ENCODE peak calls at places on chromosomes 12 and 14, in nine cellular contexts. One of them, this sample, is unnamed.

GRCh38 chr12:65799331-65799730 is 25.0 kb upstream of the HMGA2 start:
- DNase-seq in psoas muscle: no peak
- DNase-seq in hepatocyte: no peak
- DNase-seq in foreskin fibroblast: no peak
- DNase-seq in fibroblast of the aortic adventitia: no peak
- DNase-seq in cardiac muscle cell: no peak
- DNase-seq in heart right ventricle: no peak
- DNase-seq in mucosa of descending colon: no peak
- DNase-seq in CD8-positive, alpha-beta T cell: no peak
- DNase-seq in this sample: no peak

GRCh38 chr14:77903233-77903632 is 103.3 kb downstream of the ADCK1 start:
- DNase-seq in psoas muscle: no peak
- DNase-seq in hepatocyte: no peak
- DNase-seq in foreskin fibroblast: peak; percentile 35
- DNase-seq in fibroblast of the aortic adventitia: no peak
- DNase-seq in cardiac muscle cell: no peak
- DNase-seq in heart right ventricle: no peak
- DNase-seq in mucosa of descending colon: no peak
- DNase-seq in CD8-positive, alpha-beta T cell: no peak
- DNase-seq in this sample: peak; percentile 12

GRCh38 chr14:85187521-85187920 is 342.4 kb upstream of the FLRT2 start:
- DNase-seq in psoas muscle: no peak
- DNase-seq in hepatocyte: no peak
- DNase-seq in foreskin fibroblast: no peak
- DNase-seq in fibroblast of the aortic adventitia: no peak
- DNase-seq in cardiac muscle cell: no peak
- DNase-seq in heart right ventricle: no peak
- DNase-seq in mucosa of descending colon: no peak
- DNase-seq in CD8-positive, alpha-beta T cell: no peak
- DNase-seq in this sample: no peak

GRCh38 chr12:117674313-117674712 is 294.5 kb downstream of the KSR2 start:
- DNase-seq in psoas muscle: no peak
- DNase-seq in hepatocyte: no peak
- DNase-seq in foreskin fibroblast: no peak
- DNase-seq in fibroblast of the aortic adventitia: no peak
- DNase-seq in cardiac muscle cell: no peak
- DNase-seq in heart right ventricle: no peak
- DNase-seq in mucosa of descending colon: no peak
- DNase-seq in CD8-positive, alpha-beta T cell: no peak
- DNase-seq in this sample: no peak

GRCh38 chr14:94575730-94576585 is 5.3 kb upstream of the SERPINA5 start:
- DNase-seq in psoas muscle: no peak
- DNase-seq in hepatocyte: no peak
- DNase-seq in foreskin fibroblast: no peak
- DNase-seq in fibroblast of the aortic adventitia: peak; percentile 67
- DNase-seq in cardiac muscle cell: peak; percentile 77
- DNase-seq in heart right ventricle: no peak
- DNase-seq in mucosa of descending colon: no peak
- DNase-seq in CD8-positive, alpha-beta T cell: no peak
- DNase-seq in this sample: no peak

GRCh38 chr12:25361511-25361910 is 110.8 kb upstream of the KRAS start:
- DNase-seq in psoas muscle: no peak
- DNase-seq in hepatocyte: no peak
- DNase-seq in foreskin fibroblast: no peak
- DNase-seq in fibroblast of the aortic adventitia: no peak
- DNase-seq in cardiac muscle cell: no peak
- DNase-seq in heart right ventricle: no peak
- DNase-seq in mucosa of descending colon: no peak
- DNase-seq in CD8-positive, alpha-beta T cell: no peak
- DNase-seq in this sample: no peak

GRCh38 chr14:91153360-91153759 is 39.5 kb downstream of the DGLUCY start:
- DNase-seq in psoas muscle: no peak
- DNase-seq in hepatocyte: no peak
- DNase-seq in foreskin fibroblast: no peak
- DNase-seq in fibroblast of the aortic adventitia: no peak
- DNase-seq in cardiac muscle cell: no peak
- DNase-seq in heart right ventricle: no peak
- DNase-seq in mucosa of descending colon: peak; percentile 79
- DNase-seq in CD8-positive, alpha-beta T cell: no peak
- DNase-seq in this sample: no peak

GRCh38 chr12:112645586-112645985 is 146.0 kb upstream of the RPH3A start:
- DNase-seq in psoas muscle: no peak
- DNase-seq in hepatocyte: no peak
- DNase-seq in foreskin fibroblast: no peak
- DNase-seq in fibroblast of the aortic adventitia: no peak
- DNase-seq in cardiac muscle cell: no peak
- DNase-seq in heart right ventricle: no peak
- DNase-seq in mucosa of descending colon: no peak
- DNase-seq in CD8-positive, alpha-beta T cell: no peak
- DNase-seq in this sample: no peak

GRCh38 chr12:107530706-107531105 is 154.9 kb upstream of the PWP1 start:
- DNase-seq in psoas muscle: no peak
- DNase-seq in hepatocyte: no peak
- DNase-seq in foreskin fibroblast: no peak
- DNase-seq in fibroblast of the aortic adventitia: peak; percentile 85
- DNase-seq in cardiac muscle cell: no peak
- DNase-seq in heart right ventricle: no peak
- DNase-seq in mucosa of descending colon: no peak
- DNase-seq in CD8-positive, alpha-beta T cell: no peak
- DNase-seq in this sample: no peak

GRCh38 chr14:64059454-64060198 is 206.8 kb downstream of the SYNE2 start:
- DNase-seq in psoas muscle: no peak
- DNase-seq in hepatocyte: no peak
- DNase-seq in foreskin fibroblast: no peak
- DNase-seq in fibroblast of the aortic adventitia: no peak
- DNase-seq in cardiac muscle cell: no peak
- DNase-seq in heart right ventricle: no peak
- DNase-seq in mucosa of descending colon: no peak
- DNase-seq in CD8-positive, alpha-beta T cell: no peak
- DNase-seq in this sample: no peak

GRCh38 chr12:131089526-131090253 is 136.0 kb downstream of the ADGRD1 start:
- DNase-seq in psoas muscle: peak; percentile 7
- DNase-seq in hepatocyte: no peak
- DNase-seq in foreskin fibroblast: no peak
- DNase-seq in fibroblast of the aortic adventitia: no peak
- DNase-seq in cardiac muscle cell: no peak
- DNase-seq in heart right ventricle: peak; percentile 5
- DNase-seq in mucosa of descending colon: peak; percentile 17
- DNase-seq in CD8-positive, alpha-beta T cell: no peak
- DNase-seq in this sample: no peak

GRCh38 chr12:51683763-51684357 is 92.8 kb downstream of the SCN8A start:
- DNase-seq in psoas muscle: no peak
- DNase-seq in hepatocyte: no peak
- DNase-seq in foreskin fibroblast: peak; percentile 56
- DNase-seq in fibroblast of the aortic adventitia: peak; percentile 86
- DNase-seq in cardiac muscle cell: peak; percentile 75
- DNase-seq in heart right ventricle: no peak
- DNase-seq in mucosa of descending colon: no peak
- DNase-seq in CD8-positive, alpha-beta T cell: no peak
- DNase-seq in this sample: no peak

GRCh38 chr12:68630050-68630449 is 19.4 kb downstream of the RAP1B start:
- DNase-seq in psoas muscle: no peak
- DNase-seq in hepatocyte: no peak
- DNase-seq in foreskin fibroblast: no peak
- DNase-seq in fibroblast of the aortic adventitia: no peak
- DNase-seq in cardiac muscle cell: no peak
- DNase-seq in heart right ventricle: no peak
- DNase-seq in mucosa of descending colon: no peak
- DNase-seq in CD8-positive, alpha-beta T cell: no peak
- DNase-seq in this sample: no peak

GRCh38 chr12:24839268-24839791 is 109.6 kb downstream of the BCAT1 start:
- DNase-seq in psoas muscle: no peak
- DNase-seq in hepatocyte: no peak
- DNase-seq in foreskin fibroblast: peak; percentile 39
- DNase-seq in fibroblast of the aortic adventitia: peak; percentile 25
- DNase-seq in cardiac muscle cell: peak; percentile 39
- DNase-seq in heart right ventricle: no peak
- DNase-seq in mucosa of descending colon: no peak
- DNase-seq in CD8-positive, alpha-beta T cell: no peak
- DNase-seq in this sample: no peak

GRCh38 chr12:1933342-1933992 is 15.0 kb upstream of the CACNA2D4 start:
- DNase-seq in psoas muscle: no peak
- DNase-seq in hepatocyte: no peak
- DNase-seq in foreskin fibroblast: no peak
- DNase-seq in fibroblast of the aortic adventitia: peak; percentile 13
- DNase-seq in cardiac muscle cell: no peak
- DNase-seq in heart right ventricle: no peak
- DNase-seq in mucosa of descending colon: no peak
- DNase-seq in CD8-positive, alpha-beta T cell: peak; percentile 45
- DNase-seq in this sample: no peak

DNA sequence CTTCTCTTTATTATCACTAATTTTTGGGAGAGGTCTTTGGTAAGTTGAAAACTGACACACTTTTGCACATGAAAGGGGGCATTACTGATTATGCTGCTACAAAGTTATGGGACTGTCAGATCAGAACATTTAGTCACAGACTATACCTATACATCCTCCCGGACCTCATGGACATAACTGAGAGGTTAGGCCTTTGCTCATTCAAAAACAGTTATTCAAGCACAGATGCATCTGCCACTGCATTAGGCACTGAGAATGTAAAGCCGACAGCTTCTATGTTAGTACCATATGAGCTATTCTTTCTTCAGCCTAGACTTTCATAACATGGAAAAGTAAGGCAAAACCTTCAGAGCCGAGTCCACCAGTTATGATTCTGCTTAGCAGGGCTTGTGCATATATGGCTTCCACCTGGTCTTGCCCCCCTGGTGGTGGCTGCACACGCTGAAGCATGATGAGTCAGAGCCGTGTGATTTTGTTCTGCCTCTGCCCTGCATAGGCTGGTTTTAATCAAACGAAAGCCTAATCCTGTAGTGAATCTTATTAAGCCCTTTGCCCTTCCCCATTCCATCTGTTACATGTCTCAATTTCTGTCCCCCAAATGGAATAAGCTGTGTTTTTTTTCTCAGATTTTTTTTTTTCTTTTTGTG is 21.8 kb upstream of the RNU6-8 start:
- DNase-seq in psoas muscle: peak; percentile 30
- DNase-seq in hepatocyte: peak; percentile 81
- DNase-seq in foreskin fibroblast: peak; percentile 57
- DNase-seq in fibroblast of the aortic adventitia: peak; percentile 44
- DNase-seq in cardiac muscle cell: peak; percentile 61
- DNase-seq in heart right ventricle: peak; percentile 17
- DNase-seq in mucosa of descending colon: no peak
- DNase-seq in CD8-positive, alpha-beta T cell: no peak
- DNase-seq in this sample: no peak
- TF ChIP-seq CTCF in psoas muscle: peak; percentile 45
- TF ChIP-seq CTCF in hepatocyte: peak; percentile 26
- TF ChIP-seq CTCF in foreskin fibroblast: peak; percentile 52
- TF ChIP-seq CTCF in fibroblast of the aortic adventitia: peak; percentile 53
- TF ChIP-seq CTCF in cardiac muscle cell: peak; percentile 48
- TF ChIP-seq CTCF in heart right ventricle: peak; percentile 22
- TF ChIP-seq CTCF in mucosa of descending colon: no peak
- TF ChIP-seq CTCF in CD8-positive, alpha-beta T cell: no peak
- TF ChIP-seq CTCF in this sample: peak; percentile 71

GRCh38 chr14:36647417-36647826 is 14.2 kb upstream of the PAX9 start:
- DNase-seq in psoas muscle: no peak
- DNase-seq in hepatocyte: no peak
- DNase-seq in foreskin fibroblast: no peak
- DNase-seq in fibroblast of the aortic adventitia: no peak
- DNase-seq in cardiac muscle cell: no peak
- DNase-seq in heart right ventricle: no peak
- DNase-seq in mucosa of descending colon: no peak
- DNase-seq in CD8-positive, alpha-beta T cell: no peak
- DNase-seq in this sample: no peak
- H3K4me3 ChIP-seq in psoas muscle: peak overlapping the region; percentile 59
- H3K4me3 ChIP-seq in hepatocyte: peak overlapping the region; percentile 54
- H3K4me3 ChIP-seq in foreskin fibroblast: peak overlapping the region; percentile 30
- H3K4me3 ChIP-seq in fibroblast of the aortic adventitia: no peak overlapping the region
- H3K4me3 ChIP-seq in cardiac muscle cell: peak overlapping the region; percentile 42
- H3K4me3 ChIP-seq in heart right ventricle: peak overlapping the region; percentile 12
- H3K4me3 ChIP-seq in mucosa of descending colon: no peak overlapping the region
- H3K4me3 ChIP-seq in CD8-positive, alpha-beta T cell: no peak overlapping the region
- H3K4me3 ChIP-seq in this sample: peak overlapping the region; percentile 52

DNA sequence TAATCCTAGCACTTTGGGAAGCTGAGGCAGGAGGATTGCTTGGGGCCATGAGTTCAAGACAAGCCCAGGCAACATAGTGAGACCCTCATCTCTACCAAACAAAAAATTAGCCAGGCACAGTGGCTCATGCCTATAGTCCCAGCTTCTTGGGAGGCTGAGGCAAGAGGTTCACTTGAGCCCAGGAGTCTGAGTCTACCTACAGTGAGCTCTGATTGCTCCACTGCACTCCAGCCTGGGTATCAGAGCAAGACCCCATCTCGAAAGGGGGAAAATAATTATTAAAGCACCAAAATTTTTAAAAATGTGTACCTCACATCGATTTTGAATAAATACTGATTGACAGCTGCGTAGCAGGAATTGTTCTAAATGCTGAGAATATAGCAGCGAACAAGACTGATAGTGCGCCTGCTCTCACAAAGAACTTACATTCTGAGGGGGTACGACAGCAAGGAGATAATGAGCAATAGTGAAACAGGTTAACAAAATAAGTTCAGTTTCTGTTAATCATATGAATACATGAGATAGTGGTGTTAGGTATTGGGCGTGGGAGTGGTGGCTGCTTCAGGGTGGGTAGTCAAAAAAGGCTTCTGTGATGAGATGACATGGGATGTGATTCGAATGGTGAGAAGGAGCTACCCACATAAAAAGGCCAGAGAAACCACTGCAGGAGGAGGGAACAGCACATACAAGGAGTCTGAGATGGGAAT is 19.6 kb downstream of the HCFC2 start:
- DNase-seq in psoas muscle: no peak
- DNase-seq in hepatocyte: no peak
- DNase-seq in foreskin fibroblast: no peak
- DNase-seq in fibroblast of the aortic adventitia: no peak
- DNase-seq in cardiac muscle cell: no peak
- DNase-seq in heart right ventricle: no peak
- DNase-seq in mucosa of descending colon: no peak
- DNase-seq in CD8-positive, alpha-beta T cell: no peak
- DNase-seq in this sample: no peak
- TF ChIP-seq CTCF in psoas muscle: no peak
- TF ChIP-seq CTCF in hepatocyte: no peak
- TF ChIP-seq CTCF in foreskin fibroblast: no peak
- TF ChIP-seq CTCF in fibroblast of the aortic adventitia: no peak
- TF ChIP-seq CTCF in cardiac muscle cell: no peak
- TF ChIP-seq CTCF in heart right ventricle: no peak
- TF ChIP-seq CTCF in mucosa of descending colon: no peak
- TF ChIP-seq CTCF in CD8-positive, alpha-beta T cell: no peak
- TF ChIP-seq CTCF in this sample: no peak

DNA sequence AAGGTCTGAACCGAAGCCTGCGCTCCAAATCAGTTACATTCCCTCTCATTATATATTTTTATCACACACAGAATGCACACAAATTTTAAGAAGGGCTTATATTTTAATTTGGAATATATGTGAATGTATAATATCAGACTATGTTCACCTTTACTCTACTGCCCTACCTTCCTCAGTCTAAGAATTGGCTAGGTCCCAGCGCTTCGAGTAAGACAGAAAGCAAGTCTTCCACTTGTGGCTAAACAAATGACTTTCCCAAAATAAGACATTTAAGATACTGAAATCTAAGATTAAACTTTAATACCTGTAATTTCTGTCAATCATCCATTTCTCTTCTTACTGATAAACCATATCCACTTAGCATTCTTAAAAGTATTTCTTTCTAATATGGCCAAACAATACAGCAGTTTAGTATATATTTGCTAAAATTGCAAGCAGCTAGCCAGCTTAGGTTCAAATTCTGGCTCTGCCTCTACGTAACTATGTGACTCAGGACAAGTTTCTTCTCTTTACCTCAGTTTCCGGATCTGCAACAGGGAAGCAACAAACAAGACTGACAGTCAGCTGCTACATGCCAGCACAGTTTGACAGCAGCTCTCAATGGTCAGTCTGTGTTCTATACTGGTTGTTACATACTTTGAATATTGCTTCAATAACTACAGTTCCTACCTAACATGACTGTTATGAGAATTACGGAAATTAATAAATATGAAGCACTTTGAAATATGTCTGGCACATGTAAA is 2.0 kb downstream of the INTS13 start:
- DNase-seq in psoas muscle: no peak
- DNase-seq in hepatocyte: no peak
- DNase-seq in foreskin fibroblast: no peak
- DNase-seq in fibroblast of the aortic adventitia: no peak
- DNase-seq in cardiac muscle cell: no peak
- DNase-seq in heart right ventricle: no peak
- DNase-seq in mucosa of descending colon: no peak
- DNase-seq in CD8-positive, alpha-beta T cell: no peak
- DNase-seq in this sample: no peak
- H3K4me3 ChIP-seq in psoas muscle: no peak overlapping the region
- H3K4me3 ChIP-seq in hepatocyte: no peak overlapping the region
- H3K4me3 ChIP-seq in foreskin fibroblast: peak overlapping the region; percentile 3
- H3K4me3 ChIP-seq in fibroblast of the aortic adventitia: peak overlapping the region; percentile 32
- H3K4me3 ChIP-seq in cardiac muscle cell: no peak overlapping the region
- H3K4me3 ChIP-seq in heart right ventricle: no peak overlapping the region
- H3K4me3 ChIP-seq in mucosa of descending colon: no peak overlapping the region
- H3K4me3 ChIP-seq in CD8-positive, alpha-beta T cell: peak overlapping the region; percentile 27
- H3K4me3 ChIP-seq in this sample: peak overlapping the region; percentile 23

This sample was measured in AG04449.